ENCODE peak calls at places on chromosomes 11 and 22, in six cellular contexts. V is stimulated activated CD8-positive, alpha-beta memory T cell treated with anti-CD3 and anti-CD28 coated beads, Interleukin-4, amount 100 ng/mL, for 48 hours; J is AG09309; F is sigmoid colon; H is activated naive CD4-positive, alpha-beta T cell; S is stimulated activated CD4-positive, alpha-beta T cell treated with anti-CD3 and anti-CD28 coated beads, Interleukin-4, amount 100 ng/mL, for 48 hours. O is an unnamed sample.

GRCh38 chr11:28822596-28822995 is 714.4 kb downstream of the METTL15 start:
- DNase-seq in V (no peak), J (no peak), F (no peak), H (no peak), S (no peak), O (no peak)

GRCh38 chr22:39287076-39287743 is 32.2 kb downstream of the RPL3 start:
- DNase-seq in V (no peak), J (no peak), F (no peak), H (no peak), S (no peak), O (no peak)

GRCh38 chr11:103903621-103904323 is 132.7 kb upstream of the DDI1 start:
- DNase-seq in V (no peak), J (no peak), F (no peak), H (no peak), S (no peak), O (no peak)

GRCh38 chr11:69489031-69489745 is 7.7 kb downstream of the LINC01488 start:
- DNase-seq in V (no peak), J (no peak), F (no peak), H (no peak), S (no peak), O (no peak)

GRCh38 chr11:93236741-93237675 is 39.2 kb upstream of the SLC36A4 start:
- DNase-seq in V (no peak), J (peak), F (no peak), H (no peak), S (peak), O (no peak)

GRCh38 chr11:116906479-116906878 is 69.1 kb upstream of the APOA1 start:
- DNase-seq in V (no peak), J (no peak), F (no peak), H (no peak), S (no peak), O (no peak)

GRCh38 chr11:14500181-14500651 is 605 bp upstream of the COPB1 start:
- DNase-seq in V (peak), J (no peak), F (no peak), H (peak), S (peak), O (no peak)

GRCh38 chr11:34637303-34637702 is 16.4 kb downstream of the EHF start:
- DNase-seq in V (no peak), J (no peak), F (no peak), H (no peak), S (no peak), O (no peak)

GRCh38 chr22:31229402-31230140 is 17.5 kb downstream of the LIMK2 start:
- DNase-seq in V (no peak), J (no peak), F (peak), H (no peak), S (no peak), O (no peak)

GRCh38 chr22:27195104-27195503 is 537.7 kb downstream of the MIAT start:
- DNase-seq in V (no peak), J (no peak), F (peak), H (no peak), S (no peak), O (no peak)

GRCh38 chr11:121613724-121614123 is 161.0 kb upstream of the SORL1-AS1 start:
- DNase-seq in V (no peak), J (no peak), F (no peak), H (no peak), S (no peak), O (no peak)

GRCh38 chr11:15865212-15865987 is 490.9 kb downstream of the SOX6 start:
- DNase-seq in V (no peak), J (no peak), F (no peak), H (no peak), S (no peak), O (no peak)

GRCh38 chr11:35649984-35650383 is 12.6 kb upstream of the TRIM44 start:
- DNase-seq in V (no peak), J (peak), F (no peak), H (no peak), S (no peak), O (no peak)

GRCh38 chr11:12789574-12789973 is 115.4 kb downstream of the TEAD1 start:
- DNase-seq in V (no peak), J (no peak), F (no peak), H (no peak), S (no peak), O (no peak)

GRCh38 chr11:5204787-5205186 is 4.3 kb upstream of the OR51V1 start:
- DNase-seq in V (no peak), J (peak), F (no peak), H (no peak), S (no peak), O (no peak)

GRCh38 chr11:29336727-29337212 is 680.1 kb downstream of the KCNA4 start:
- DNase-seq in V (no peak), J (no peak), F (no peak), H (no peak), S (no peak), O (no peak)

GRCh38 chr11:130513132-130513531 is 64.7 kb downstream of the ADAMTS15 start:
- DNase-seq in V (no peak), J (no peak), F (peak), H (no peak), S (no peak), O (no peak)

GRCh38 chr11:133956650-133957633 is at the start of gene IGSF9B:
- DNase-seq in V (peak), J (no peak), F (peak), H (peak), S (peak), O (no peak)

GRCh38 chr11:1122356-1123002 is 35.3 kb upstream of the MUC5AC start:
- DNase-seq in V (peak), J (no peak), F (peak), H (no peak), S (no peak), O (no peak)

GRCh38 chr22:17191163-17191562 is 28.1 kb downstream of the ADA2 start:
- DNase-seq in V (no peak), J (peak), F (no peak), H (no peak), S (no peak), O (no peak)

GRCh38 chr11:75856912-75857311 is 41.9 kb downstream of the UVRAG start:
- DNase-seq in V (no peak), J (no peak), F (no peak), H (no peak), S (no peak), O (no peak)

GRCh38 chr11:119720311-119720710 is 8.7 kb downstream of the NECTIN1 start:
- DNase-seq in V (no peak), J (no peak), F (no peak), H (no peak), S (no peak), O (no peak)

GRCh38 chr11:62148271-62148980 is 24.6 kb downstream of the INCENP start:
- DNase-seq in V (peak), J (no peak), F (no peak), H (no peak), S (no peak), O (no peak)

GRCh38 chr11:13207665-13208594 is 69.7 kb upstream of the BMAL1 start:
- DNase-seq in V (no peak), J (peak), F (no peak), H (no peak), S (no peak), O (no peak)

GRCh38 chr11:122746050-122746478 is 90.5 kb downstream of the UBASH3B start:
- DNase-seq in V (peak), J (no peak), F (no peak), H (no peak), S (peak), O (no peak)

GRCh38 chr22:30021881-30022619 is 58.2 kb upstream of the HORMAD2 start:
- DNase-seq in V (no peak), J (no peak), F (no peak), H (no peak), S (no peak), O (no peak)

GRCh38 chr22:36291831-36292740 is 39.2 kb downstream of the APOL1 start:
- DNase-seq in V (no peak), J (no peak), F (peak), H (no peak), S (no peak), O (no peak)

GRCh38 chr11:111512296-111513239 is at the start of gene BTG4:
- DNase-seq in V (peak), J (no peak), F (peak), H (no peak), S (no peak), O (no peak)

GRCh38 chr11:65493367-65494176 is 5.3 kb upstream of the MALAT1 start:
- DNase-seq in V (no peak), J (peak), F (peak), H (no peak), S (no peak), O (no peak)

GRCh38 chr22:37640591-37641250 is 1.3 kb downstream of the SH3BP1 start:
- DNase-seq in V (no peak), J (no peak), F (no peak), H (peak), S (no peak), O (no peak)

GRCh38 chr11:503179-503981 is 3.7 kb downstream of the RNH1 start:
- DNase-seq in V (peak), J (no peak), F (peak), H (no peak), S (peak), O (no peak)

O was measured in esophagus squamous epithelium.